ENCODE peak calls at places on chromosomes 4 and X, in ten cellular contexts. B is SJSA1; I is HepG2; H is GM23338; A is astrocyte; R is trophoblast cell; Y is uterus; E is CD8-positive, alpha-beta memory T cell; S is right cardiac atrium; G is tibial nerve. L is an unnamed sample. For H3K4me1, the result is how much of the 10 kb centered on the place peaks cover.

GRCh38 chrX:2577844-2578444 is 77.2 kb upstream of the DHRSX start:
- DNase-seq in S (no peak), I (no peak), B (no peak), R (no peak), H (peak), E (no peak), Y (no peak), G (no peak), A (no peak), L (no peak)

GRCh38 chr4:23904639-23905061 is 14.8 kb upstream of the PPARGC1A start:
- DNase-seq in A (no peak), Y (no peak), G (no peak), R (no peak), H (no peak), B (no peak), I (no peak), E (no peak), S (no peak), L (no peak)

GRCh38 chr4:150261571-150261970 is 183.3 kb downstream of the DCLK2 start:
- DNase-seq in S (no peak), H (no peak), Y (no peak), E (no peak), G (no peak), B (no peak), A (peak), I (no peak), R (no peak), L (no peak)

GRCh38 chr4:185656467-185656890 is 121.2 kb upstream of the PDLIM3 start:
- DNase-seq in R (no peak), B (peak), S (peak), G (peak), H (peak), I (no peak), Y (peak), E (no peak), A (peak), L (peak)

GRCh38 chrX:11867610-11868345 is 109.7 kb downstream of the MSL3 start:
- DNase-seq in Y (no peak), H (no peak), A (no peak), G (no peak), I (no peak), B (no peak), S (no peak), E (no peak), R (no peak), L (no peak)

GRCh38 chrX:133258481-133258880 is 40.3 kb upstream of the TFDP3 start:
- DNase-seq in Y (no peak), G (no peak), B (peak), S (no peak), A (peak), I (no peak), R (no peak), H (no peak), E (no peak), L (no peak)

GRCh38 chr4:70559216-70559830 is 32.7 kb upstream of the AMBN start:
- DNase-seq in I (peak), B (peak), H (peak), G (peak), R (peak), E (no peak), S (no peak), A (peak), Y (peak), L (no peak)

GRCh38 chrX:129782015-129782495 is 2.3 kb downstream of the SASH3 start:
- DNase-seq in I (no peak), B (no peak), Y (no peak), A (no peak), E (no peak), G (no peak), S (no peak), H (no peak), R (no peak), L (no peak)

GRCh38 chr4:184475096-184475461 is 729 bp upstream of the IRF2 start:
- DNase-seq in E (no peak), H (peak), I (no peak), G (peak), R (peak), A (peak), Y (peak), S (peak), B (peak), L (peak)

GRCh38 chr4:113300384-113301011 is 251.0 kb downstream of the ANK2 start:
- DNase-seq in Y (peak), S (no peak), I (peak), B (no peak), E (no peak), R (no peak), H (peak), A (peak), G (peak), L (peak)

GRCh38 chr4:156547439-156547838 is 424.2 kb downstream of the PDGFC start:
- DNase-seq in H (no peak), A (peak), S (no peak), G (no peak), Y (no peak), I (no peak), R (no peak), B (peak), E (no peak), L (no peak)

DNA sequence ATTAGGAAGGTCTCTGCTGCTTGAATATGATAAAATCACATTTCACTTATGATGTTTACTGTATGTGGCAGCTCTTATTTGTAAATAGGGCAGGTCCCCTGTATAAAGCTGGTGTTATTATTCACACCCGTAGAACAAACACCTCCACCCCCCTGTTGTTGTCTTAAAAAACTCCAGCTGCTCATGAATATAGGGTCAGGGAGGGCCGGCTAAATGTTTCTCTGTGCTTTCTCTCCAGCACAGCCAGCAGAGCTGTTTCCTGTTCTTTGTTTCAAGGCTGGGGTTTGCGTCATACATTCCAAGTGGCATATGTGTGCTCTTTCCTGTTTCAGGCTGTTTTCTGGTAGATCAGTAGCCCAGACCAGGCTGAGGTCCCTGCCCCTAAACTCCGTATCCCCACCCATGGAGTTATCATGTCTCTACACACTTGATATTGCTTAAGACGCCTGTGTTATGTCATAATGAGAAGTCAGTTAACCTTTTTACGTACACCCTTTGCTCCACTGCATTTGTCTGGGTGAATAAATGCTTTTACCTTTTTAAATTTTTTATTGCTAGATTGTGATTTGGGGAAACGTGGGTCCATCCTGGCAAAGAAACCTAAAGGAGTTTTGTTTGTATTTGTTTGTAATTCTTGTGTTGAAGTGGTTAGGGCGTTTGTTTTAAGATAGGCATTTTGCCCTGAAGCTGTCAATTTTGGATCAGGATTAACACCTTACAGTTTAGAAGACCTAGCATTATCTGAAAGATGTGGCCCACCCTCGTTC is 3.2 kb downstream of the KLF3 start:
- DNase-seq in S (peak), R (peak), I (peak), H (peak), A (peak), G (peak), E (peak), Y (peak), B (peak), L (peak)
- H3K4me1 ChIP-seq in S (under half), R (under half), I (under half), H (half or more), A (half or more), G (half or more), E (half or more), Y (under half), B (under half), L (half or more)

DNA sequence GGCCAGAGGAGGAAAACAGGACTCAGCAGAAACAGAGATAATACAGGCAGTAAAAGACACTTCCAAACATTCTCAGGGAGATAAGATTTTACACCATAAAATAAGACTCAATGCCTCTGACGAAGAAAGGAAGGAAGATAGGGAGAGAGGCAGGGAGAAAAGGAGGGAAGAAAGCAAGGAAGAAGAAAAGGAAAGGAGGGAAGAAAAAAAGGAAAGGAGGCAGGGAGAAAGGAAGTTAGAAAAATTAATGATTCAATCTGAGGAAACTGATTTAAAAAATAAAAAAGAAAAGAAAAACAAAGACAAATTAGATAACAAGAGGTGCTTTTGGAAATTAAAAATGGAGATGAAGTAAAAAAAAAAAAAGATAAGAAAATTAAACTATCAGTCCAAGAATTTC is 72.1 kb downstream of the PDS5A start:
- DNase-seq in E (no peak), S (no peak), G (no peak), I (no peak), R (no peak), A (no peak), H (no peak), B (no peak), Y (no peak), L (no peak)
- H3K27ac ChIP-seq in E (no peak), S (no peak), G (no peak), I (no peak), R (no peak), A (no peak), H (peak), B (no peak), Y (no peak), L (no peak)

DNA sequence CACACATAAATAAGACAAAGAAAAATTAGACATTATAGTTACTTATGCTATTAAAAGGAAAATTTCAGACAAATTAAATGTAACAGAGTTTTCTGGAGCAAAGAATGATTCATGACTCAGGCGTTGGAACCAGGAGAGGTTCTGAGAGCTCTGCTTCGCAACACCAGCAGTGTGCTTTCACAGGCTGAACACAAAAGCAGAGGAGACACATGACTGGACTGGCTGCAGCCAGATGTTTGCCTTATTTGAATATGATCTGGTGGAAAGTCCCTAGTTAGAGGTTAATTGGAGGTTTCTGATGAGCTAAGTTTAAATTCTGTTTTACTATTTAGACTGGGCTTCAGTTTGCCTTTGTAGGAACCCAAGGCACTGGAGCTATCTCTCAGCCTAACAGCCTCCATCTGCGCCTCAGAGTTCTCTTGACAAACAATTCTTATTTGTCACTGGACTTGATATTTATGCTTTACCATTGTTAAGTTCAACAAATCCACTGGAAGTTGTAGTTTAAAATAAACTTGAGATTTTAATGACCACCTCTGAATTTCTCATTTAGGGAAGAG is 16.2 kb downstream of the BOD1L1 start:
- DNase-seq in A (peak), Y (no peak), B (no peak), E (no peak), G (no peak), I (no peak), H (no peak), S (no peak), R (no peak), L (no peak)
- H3K4me1 ChIP-seq in A (under half), Y (under half), B (under half), E (under half), G (under half), I (under half), H (under half), S (under half), R (under half), L (under half)

GRCh38 chr4:94995684-94996394 is 238.1 kb downstream of the BMPR1B start:
- DNase-seq in I (no peak), S (no peak), Y (no peak), G (no peak), A (peak), E (no peak), H (peak), R (no peak), B (no peak), L (no peak)
- H3K27ac ChIP-seq in I (no peak), S (no peak), Y (no peak), G (no peak), A (no peak), E (no peak), H (peak), R (no peak), B (no peak), L (peak)

GRCh38 chr4:3303840-3304715 is 11.3 kb downstream of the RGS12 start:
- DNase-seq in R (no peak), H (no peak), E (no peak), S (peak), B (no peak), G (no peak), I (no peak), A (no peak), Y (no peak), L (no peak)

GRCh38 chr4:3302786-3303444 is 10.1 kb downstream of the RGS12 start:
- DNase-seq in S (peak), E (peak), I (no peak), Y (no peak), G (no peak), H (no peak), B (no peak), R (no peak), A (no peak), L (no peak)

GRCh38 chr4:3302164-3302785 is 9.5 kb downstream of the RGS12 start:
- DNase-seq in E (peak), S (peak), Y (no peak), R (no peak), G (no peak), I (no peak), H (no peak), B (peak), A (peak), L (no peak)

GRCh38 chr4:3304831-3305609 is 12.2 kb downstream of the RGS12 start:
- DNase-seq in I (no peak), B (no peak), H (no peak), Y (peak), A (peak), R (no peak), G (peak), E (no peak), S (peak), L (no peak)

DNA sequence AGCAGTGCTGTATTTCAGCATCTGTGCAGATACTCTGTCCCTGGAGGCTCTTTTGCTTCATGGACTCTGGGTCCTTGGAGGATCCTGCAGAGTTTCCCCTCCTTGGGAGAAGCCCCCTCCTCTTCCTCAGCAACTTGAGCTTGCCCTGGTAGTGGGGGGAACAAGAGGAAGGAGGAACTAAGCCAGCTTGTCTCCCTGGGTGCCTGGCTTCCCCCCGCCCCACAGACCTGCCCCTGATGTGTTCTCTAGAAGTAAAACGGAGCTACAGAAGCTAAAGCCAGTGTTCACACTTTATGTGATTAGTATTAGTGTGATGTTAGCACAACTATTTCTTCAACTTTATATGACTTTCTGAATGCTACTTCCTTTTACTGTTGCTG is 10.6 kb downstream of the RGS12 start:
- DNase-seq in S (no peak), G (no peak), E (no peak), B (no peak), Y (no peak), H (no peak), I (no peak), R (no peak), A (no peak), L (no peak)
- H3K4me1 ChIP-seq in S (under half), G (under half), E (half or more), B (under half), Y (under half), H (under half), I (under half), R (under half), A (under half), L (half or more)

DNA sequence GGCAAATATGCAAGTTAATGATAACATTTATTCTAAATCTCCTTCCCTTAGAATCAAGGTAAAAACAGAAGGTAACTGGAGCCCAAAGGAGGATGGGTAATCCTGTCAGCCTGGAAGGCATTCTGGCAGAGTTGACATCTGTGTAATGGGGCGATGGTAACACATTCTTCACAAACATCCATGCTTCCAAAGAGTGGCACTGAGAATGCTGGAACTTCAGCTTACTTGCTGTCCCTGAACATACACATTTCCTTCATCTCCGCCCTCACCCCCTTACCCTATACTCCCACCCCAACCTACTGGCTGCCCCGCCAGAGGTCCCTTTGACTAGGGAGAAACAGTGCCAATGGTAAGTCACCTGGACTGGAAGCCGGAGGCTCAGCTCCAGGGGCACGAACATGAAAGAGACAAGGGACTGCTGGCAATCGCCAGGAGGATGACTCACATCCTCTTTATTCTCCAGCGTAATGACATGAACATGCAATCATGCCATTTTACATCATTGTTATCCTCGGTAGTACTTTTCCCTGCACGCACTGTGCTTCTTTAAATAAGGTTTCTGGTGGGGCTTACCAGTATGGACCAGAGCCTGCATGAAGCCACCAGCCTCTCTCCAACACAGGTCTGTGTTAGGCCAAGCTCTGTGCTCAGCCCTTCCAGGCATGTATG is 694.2 kb upstream of the TENM3 start:
- DNase-seq in S (no peak), H (no peak), B (peak), E (no peak), G (no peak), Y (no peak), I (peak), A (peak), R (peak), L (no peak)
- H3K27ac ChIP-seq in S (no peak), H (no peak), B (peak), E (no peak), G (no peak), Y (no peak), I (no peak), A (peak), R (no peak), L (no peak)

DNA sequence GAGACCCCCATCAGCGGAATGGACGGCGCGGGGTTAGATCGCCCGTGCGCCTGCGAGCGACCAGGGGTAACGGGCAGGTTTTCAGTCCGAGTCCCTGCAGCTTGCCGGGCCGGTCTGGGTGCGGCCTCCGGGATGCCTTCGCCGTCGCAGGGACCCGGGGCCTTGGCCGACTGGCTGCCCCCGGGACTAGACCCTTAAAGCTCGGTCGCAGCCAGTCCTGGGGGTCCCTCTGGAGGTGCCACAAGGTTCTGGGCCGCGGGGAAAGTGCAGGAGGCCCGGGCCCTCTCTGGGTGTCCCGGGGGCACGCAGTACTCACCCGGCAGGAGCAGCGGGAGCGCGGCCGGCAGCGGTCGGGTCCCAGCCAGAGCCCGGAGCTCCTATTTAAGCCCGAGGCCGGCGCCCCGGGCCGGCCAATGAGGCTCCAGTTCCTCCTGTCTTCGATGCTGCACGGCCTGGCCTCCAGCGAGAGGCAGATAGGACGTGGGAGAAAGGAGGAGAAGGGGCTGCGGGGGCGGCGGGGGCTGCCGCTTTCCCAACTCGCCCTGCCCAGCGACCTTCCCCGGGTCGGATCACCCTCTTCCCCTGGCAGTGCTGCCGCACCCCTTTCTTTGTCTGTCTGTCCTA is at the start of gene SPON2:
- DNase-seq in B (no peak), H (peak), R (no peak), E (no peak), S (peak), A (no peak), Y (peak), G (no peak), I (peak), L (peak)
- H3K4me1 ChIP-seq in B (under half), H (under half), R (under half), E (under half), S (under half), A (under half), Y (under half), G (under half), I (half or more), L (under half)

DNA sequence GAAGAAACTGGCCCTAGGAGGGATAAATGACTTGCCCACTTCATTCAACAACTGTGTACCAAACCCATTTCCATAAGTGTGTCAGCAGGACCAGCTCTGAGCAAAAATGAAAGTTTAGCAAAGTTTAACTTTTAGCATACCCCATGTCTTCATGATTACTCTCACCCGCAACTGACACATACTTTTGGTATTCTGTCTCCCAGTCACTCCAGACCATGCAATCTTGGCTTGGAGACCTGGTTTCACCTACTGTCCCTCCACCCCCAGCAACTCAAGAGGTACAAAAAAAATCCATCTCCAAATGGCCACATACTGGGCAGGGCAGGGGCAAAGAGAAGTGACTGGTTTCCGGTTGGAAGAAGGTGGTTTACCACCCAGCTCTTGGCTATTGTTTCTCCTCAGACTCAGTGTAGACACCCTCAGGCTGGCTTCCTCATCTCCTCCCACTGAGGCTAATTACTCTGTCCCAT is 79.8 kb downstream of the RLIM start:
- DNase-seq in S (no peak), I (no peak), H (no peak), G (no peak), E (no peak), B (peak), A (peak), Y (no peak), R (peak), L (no peak)
- H3K27ac ChIP-seq in S (no peak), I (no peak), H (no peak), G (no peak), E (no peak), B (peak), A (peak), Y (peak), R (no peak), L (peak)

GRCh38 chr4:139666735-139667266 is 1.2 kb downstream of the MGST2 start:
- DNase-seq in Y (no peak), E (no peak), R (no peak), H (peak), S (no peak), B (no peak), G (peak), A (peak), I (peak), L (no peak)
- H3K4me1 ChIP-seq in Y (under half), E (under half), R (under half), H (under half), S (under half), B (under half), G (under half), A (under half), I (half or more), L (under half)

L was measured in heart right ventricle.